ENCODE peak calls at places on chromosome 18, in eight cellular contexts. I is activated naive CD4-positive, alpha-beta T cell treated with anti-CD3 and anti-CD28 coated beads for 36 hours; M is AG20443; K is MV-4-11; X is cerebellar nuclear complex; Q is HEK293T; F is epithelial cell of esophagus; A is stimulated activated CD8-positive, alpha-beta memory T cell treated with anti-CD3 and anti-CD28 coated beads, Interleukin-15, amount 100 ng/mL, for 24 hours. E is an unnamed sample.

GRCh38 chr18:7363338-7363737 is 132.4 kb downstream of the LRRC30 start:
- DNase-seq in I (no peak), M (no peak), K (no peak), X (no peak), Q (no peak), F (no peak), A (no peak), E (no peak)

GRCh38 chr18:7617738-7618422 is 50.8 kb downstream of the PTPRM start:
- DNase-seq in I (no peak), M (peak), K (no peak), X (no peak), Q (no peak), F (peak), A (no peak), E (no peak)

GRCh38 chr18:65587491-65587890 is 163.3 kb upstream of the CDH7 start:
- DNase-seq in I (no peak), M (no peak), K (no peak), X (no peak), Q (no peak), F (peak), A (no peak), E (no peak)

GRCh38 chr18:54284967-54285785 is 15.9 kb downstream of the POLI start:
- DNase-seq in I (peak), M (peak), K (peak), X (no peak), Q (no peak), F (peak), A (no peak), E (no peak)

GRCh38 chr18:63213331-63213900 is 106.2 kb downstream of the BCL2 start:
- DNase-seq in I (peak), M (no peak), K (peak), X (no peak), Q (no peak), F (no peak), A (no peak), E (no peak)

GRCh38 chr18:3455090-3455640 is 5.2 kb downstream of the TGIF1 start:
- DNase-seq in I (no peak), M (no peak), K (no peak), X (no peak), Q (no peak), F (no peak), A (no peak), E (no peak)

GRCh38 chr18:77101410-77102245 is 31.0 kb downstream of the MBP start:
- DNase-seq in I (peak), M (peak), K (peak), X (no peak), Q (no peak), F (peak), A (no peak), E (peak)

GRCh38 chr18:24656571-24656971 is 196.1 kb downstream of the HRH4 start:
- DNase-seq in I (no peak), M (peak), K (no peak), X (no peak), Q (no peak), F (peak), A (no peak), E (no peak)

GRCh38 chr18:6741290-6741689 is 11.8 kb downstream of the ARHGAP28 start:
- DNase-seq in I (no peak), M (peak), K (no peak), X (no peak), Q (peak), F (peak), A (no peak), E (no peak)

GRCh38 chr18:36321636-36322407 is 24.3 kb downstream of the FHOD3 start:
- DNase-seq in I (no peak), M (peak), K (no peak), X (no peak), Q (no peak), F (peak), A (no peak), E (no peak)

GRCh38 chr18:33924576-33924975 is 300.1 kb downstream of the NOL4 start:
- DNase-seq in I (no peak), M (no peak), K (no peak), X (no peak), Q (no peak), F (no peak), A (no peak), E (no peak)

GRCh38 chr18:44955825-44956224 is 275.1 kb downstream of the SETBP1 start:
- DNase-seq in I (no peak), M (no peak), K (no peak), X (no peak), Q (no peak), F (peak), A (no peak), E (no peak)

GRCh38 chr18:12026562-12026961 is 45.3 kb downstream of the IMPA2 start:
- DNase-seq in I (no peak), M (no peak), K (no peak), X (no peak), Q (no peak), F (no peak), A (no peak), E (no peak)

GRCh38 chr18:11951390-11951851 is 29.9 kb upstream of the IMPA2 start:
- DNase-seq in I (no peak), M (no peak), K (no peak), X (no peak), Q (no peak), F (no peak), A (no peak), E (no peak)

E was measured in HT-29.